ENCODE peak calls at places on chromosomes 6 and 20, in six cellular contexts. S, J, M, P, Q and E are unnamed samples.

GRCh38 chr20:59526242-59527225 is 77.8 kb upstream of the PHACTR3 start:
- DNase-seq in S (peak), M (no peak), J (peak), Q (no peak), P (no peak), E (peak)

GRCh38 chr6:133218831-133219230 is 22.3 kb upstream of the EYA4 start:
- DNase-seq in J (no peak), M (no peak), S (no peak), Q (no peak), P (no peak), E (no peak)

GRCh38 chr20:24773168-24773567 is 175.9 kb upstream of the CST7 start:
- DNase-seq in M (no peak), J (no peak), Q (no peak), P (no peak), S (no peak), E (no peak)

GRCh38 chr20:37697314-37697713 is 3.5 kb downstream of the CTNNBL1 start:
- DNase-seq in J (no peak), P (no peak), M (peak), S (no peak), Q (peak), E (no peak)

GRCh38 chr6:91079939-91080338 is 493.1 kb upstream of the MAP3K7 start:
- DNase-seq in P (no peak), M (no peak), Q (no peak), S (no peak), J (no peak), E (no peak)

GRCh38 chr6:33926451-33926850 is 122.6 kb upstream of the MLN start:
- DNase-seq in M (no peak), S (peak), Q (peak), J (peak), P (peak), E (no peak)

GRCh38 chr6:48957781-48958180 is 505.3 kb downstream of the MMUT start:
- DNase-seq in M (no peak), P (no peak), J (no peak), S (no peak), Q (no peak), E (no peak)

GRCh38 chr6:19530188-19530587 is 307.0 kb upstream of the ID4 start:
- DNase-seq in P (no peak), S (no peak), Q (no peak), J (no peak), M (no peak), E (no peak)

GRCh38 chr6:6724319-6725119 is 136.0 kb downstream of the LY86 start:
- DNase-seq in S (peak), P (peak), Q (peak), M (no peak), J (peak), E (peak)

GRCh38 chr20:45445805-45446562 is 23.6 kb upstream of the WFDC2 start:
- DNase-seq in S (peak), P (peak), M (no peak), Q (no peak), J (peak), E (peak)

GRCh38 chr6:29953001-29953436 is 10.7 kb downstream of the HLA-A start:
- DNase-seq in Q (no peak), S (no peak), P (no peak), M (no peak), J (no peak), E (no peak)

GRCh38 chr20:35854697-35855434 is 83.1 kb downstream of the PHF20 start:
- DNase-seq in S (no peak), Q (no peak), J (no peak), M (no peak), P (no peak), E (no peak)

GRCh38 chr20:25011831-25012241 is 19.3 kb upstream of the APMAP start:
- DNase-seq in Q (no peak), M (no peak), P (no peak), J (no peak), S (no peak), E (no peak)

GRCh38 chr6:148700047-148700712 is 46.6 kb upstream of the UST start:
- DNase-seq in Q (no peak), J (no peak), S (no peak), P (no peak), M (no peak), E (no peak)

GRCh38 chr6:147281895-147282565 is 77.8 kb downstream of the STXBP5 start:
- DNase-seq in J (no peak), Q (no peak), S (no peak), M (no peak), P (no peak), E (no peak)

GRCh38 chr6:148577687-148578488 is 168.9 kb upstream of the UST start:
- DNase-seq in J (peak), S (peak), P (peak), Q (peak), M (peak), E (peak)

GRCh38 chr6:100023798-100024197 is 29.8 kb upstream of the MCHR2 start:
- DNase-seq in S (no peak), P (no peak), Q (no peak), M (no peak), J (no peak), E (no peak)

DNA sequence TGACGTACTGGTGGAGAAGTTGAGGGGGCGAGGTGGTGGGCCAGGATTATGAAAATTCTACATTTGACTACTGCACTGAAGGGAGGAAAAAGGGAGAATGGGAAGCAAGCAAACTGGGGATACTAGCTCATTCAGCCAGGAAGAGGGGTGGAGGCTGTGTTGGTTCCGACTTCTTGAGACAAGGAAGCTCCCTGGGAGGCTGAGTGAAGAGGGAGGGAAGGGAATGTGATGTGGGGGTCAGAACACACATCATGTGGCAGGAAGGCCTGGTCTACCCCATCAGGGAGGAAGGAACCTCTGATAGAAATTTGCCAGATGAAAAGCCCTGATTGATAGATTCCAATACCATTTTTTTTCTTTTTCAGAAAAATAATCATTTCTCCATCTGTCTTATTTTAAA is 28.8 kb upstream of the MCHR2 start:
- DNase-seq in M (no peak), Q (no peak), J (no peak), P (no peak), S (no peak), E (no peak)
- TF ChIP-seq TAF1 in M (no peak), Q (no peak), J (no peak), P (no peak), S (no peak), E (no peak)

GRCh38 chr6:85674604-85675003 is 31.9 kb upstream of the SYNCRIP start:
- DNase-seq in P (no peak), S (no peak), Q (no peak), M (no peak), J (no peak), E (no peak)

GRCh38 chr6:85677243-85677956 is 34.7 kb upstream of the SYNCRIP start:
- DNase-seq in M (no peak), P (no peak), Q (no peak), S (no peak), J (no peak), E (no peak)

GRCh38 chr6:85673198-85674139 is 30.8 kb upstream of the SYNCRIP start:
- DNase-seq in S (peak), M (no peak), P (no peak), J (no peak), Q (no peak), E (no peak)

GRCh38 chr6:85676086-85676729 is 33.5 kb upstream of the SYNCRIP start:
- DNase-seq in M (no peak), S (no peak), J (no peak), P (no peak), Q (no peak), E (no peak)

GRCh38 chr6:85675030-85675819 is 32.5 kb upstream of the SYNCRIP start:
- DNase-seq in M (no peak), S (no peak), J (no peak), P (no peak), Q (no peak), E (no peak)
- TF ChIP-seq TAF1 in M (no peak), S (no peak), J (no peak), P (no peak), Q (no peak), E (no peak)

GRCh38 chr6:31888281-31889258 is 8.9 kb downstream of the EHMT2 start:
- DNase-seq in P (peak), Q (peak), M (peak), J (peak), S (peak), E (no peak)
- TF ChIP-seq TAF1 in P (no peak), Q (no peak), M (no peak), J (no peak), S (no peak), E (no peak)

GRCh38 chr6:13360671-13361540 is 32.6 kb upstream of the TBC1D7 start:
- DNase-seq in P (peak), J (no peak), S (no peak), M (no peak), Q (no peak), E (no peak)

GRCh38 chr6:13359287-13359686 is 30.9 kb upstream of the TBC1D7 start:
- DNase-seq in J (no peak), P (no peak), M (no peak), Q (no peak), S (no peak), E (no peak)

GRCh38 chr6:13365320-13365719 is 37.0 kb upstream of the TBC1D7 start:
- DNase-seq in M (no peak), S (no peak), P (no peak), Q (no peak), J (no peak), E (no peak)

GRCh38 chr6:13364842-13365241 is 36.5 kb upstream of the TBC1D7 start:
- DNase-seq in P (no peak), M (no peak), Q (no peak), J (no peak), S (no peak), E (no peak)

GRCh38 chr6:13362432-13362831 is 34.1 kb upstream of the TBC1D7 start:
- DNase-seq in P (no peak), Q (no peak), M (no peak), S (no peak), J (no peak), E (no peak)
- TF ChIP-seq TAF1 in P (no peak), Q (no peak), M (no peak), S (no peak), J (no peak), E (no peak)

DNA sequence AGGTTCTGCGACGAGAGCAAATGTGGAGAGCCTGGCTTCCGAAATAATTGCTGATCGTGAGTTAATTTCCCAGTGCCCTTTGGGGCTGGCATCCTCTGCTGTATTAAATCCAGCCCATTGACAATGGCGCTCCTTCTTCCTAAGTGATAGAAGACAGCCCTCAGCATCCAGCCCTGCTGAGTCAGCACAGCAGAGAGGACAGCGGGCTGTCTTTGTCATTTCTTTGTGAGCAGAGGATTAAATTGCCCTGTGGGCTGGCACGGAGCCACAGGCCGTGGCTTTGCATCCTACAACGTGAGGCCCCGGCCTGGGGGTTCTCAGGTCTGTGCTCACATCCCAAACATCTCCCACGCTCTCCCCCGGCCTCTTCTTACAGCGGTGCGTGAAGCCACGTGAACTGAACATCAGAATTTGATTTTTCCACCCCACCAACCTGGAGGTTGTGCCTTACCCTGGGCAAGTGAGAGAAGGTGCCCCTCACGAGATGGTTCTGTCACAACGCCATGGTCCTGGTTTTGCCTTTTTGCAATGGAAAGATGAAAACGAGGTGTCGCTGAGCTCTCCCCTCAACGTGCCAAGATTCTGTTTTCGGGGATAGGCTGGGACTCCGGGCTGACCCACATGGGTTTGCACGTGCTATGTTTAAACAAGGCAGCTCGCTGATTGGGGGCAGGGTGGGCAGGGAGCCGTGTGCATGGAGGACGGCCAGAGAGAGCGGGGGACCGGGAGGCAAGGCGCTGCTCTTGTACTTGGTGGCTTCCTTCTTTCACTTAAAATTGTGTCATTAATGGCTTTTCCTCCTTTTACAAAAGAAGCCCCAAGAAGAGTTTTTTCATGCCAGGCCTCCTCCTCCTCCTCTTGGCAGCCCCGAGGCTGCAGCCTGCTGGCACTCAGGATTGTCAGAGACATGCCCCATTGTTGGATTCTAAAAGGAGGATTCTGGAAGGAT is 19.5 kb downstream of the CDH4 start:
- DNase-seq in M (no peak), S (no peak), Q (no peak), P (no peak), J (no peak), E (no peak)
- TF ChIP-seq TAF1 in M (no peak), S (no peak), Q (no peak), P (no peak), J (no peak), E (no peak)

GRCh38 chr6:139152088-139152891 is 17.4 kb downstream of the HECA start:
- DNase-seq in P (no peak), S (no peak), Q (no peak), M (no peak), J (no peak), E (no peak)

GRCh38 chr6:139156102-139156501 is 21.2 kb downstream of the HECA start:
- DNase-seq in M (no peak), J (no peak), Q (no peak), P (no peak), S (no peak), E (no peak)

GRCh38 chr6:139154885-139155547 is 20.1 kb downstream of the HECA start:
- DNase-seq in M (no peak), P (no peak), J (no peak), S (no peak), Q (no peak), E (no peak)

GRCh38 chr6:139152892-139153271 is 18.0 kb downstream of the HECA start:
- DNase-seq in Q (no peak), M (no peak), J (no peak), S (no peak), P (no peak), E (no peak)

DNA sequence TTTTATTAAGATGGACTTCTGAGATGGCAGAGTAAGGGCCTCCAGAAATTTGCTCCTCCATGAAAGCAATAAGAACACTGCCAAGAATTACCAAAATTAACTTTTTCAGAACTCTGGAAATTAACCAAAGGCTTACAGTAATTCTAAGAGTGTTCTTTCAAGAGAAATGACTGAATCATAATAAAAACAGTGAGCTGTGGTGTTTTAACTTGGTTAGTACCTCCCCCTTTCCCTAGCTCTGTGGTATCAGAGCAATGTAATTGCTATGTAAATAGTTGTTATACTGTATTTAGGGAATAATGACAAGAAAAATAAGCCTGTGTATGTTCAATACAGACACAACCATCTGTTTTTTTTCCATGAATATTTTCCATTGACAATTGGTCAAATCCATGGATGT is 19.0 kb downstream of the HECA start:
- DNase-seq in S (no peak), P (no peak), Q (no peak), J (no peak), M (no peak), E (no peak)
- TF ChIP-seq TAF1 in S (no peak), P (no peak), Q (no peak), J (no peak), M (no peak), E (no peak)

DNA sequence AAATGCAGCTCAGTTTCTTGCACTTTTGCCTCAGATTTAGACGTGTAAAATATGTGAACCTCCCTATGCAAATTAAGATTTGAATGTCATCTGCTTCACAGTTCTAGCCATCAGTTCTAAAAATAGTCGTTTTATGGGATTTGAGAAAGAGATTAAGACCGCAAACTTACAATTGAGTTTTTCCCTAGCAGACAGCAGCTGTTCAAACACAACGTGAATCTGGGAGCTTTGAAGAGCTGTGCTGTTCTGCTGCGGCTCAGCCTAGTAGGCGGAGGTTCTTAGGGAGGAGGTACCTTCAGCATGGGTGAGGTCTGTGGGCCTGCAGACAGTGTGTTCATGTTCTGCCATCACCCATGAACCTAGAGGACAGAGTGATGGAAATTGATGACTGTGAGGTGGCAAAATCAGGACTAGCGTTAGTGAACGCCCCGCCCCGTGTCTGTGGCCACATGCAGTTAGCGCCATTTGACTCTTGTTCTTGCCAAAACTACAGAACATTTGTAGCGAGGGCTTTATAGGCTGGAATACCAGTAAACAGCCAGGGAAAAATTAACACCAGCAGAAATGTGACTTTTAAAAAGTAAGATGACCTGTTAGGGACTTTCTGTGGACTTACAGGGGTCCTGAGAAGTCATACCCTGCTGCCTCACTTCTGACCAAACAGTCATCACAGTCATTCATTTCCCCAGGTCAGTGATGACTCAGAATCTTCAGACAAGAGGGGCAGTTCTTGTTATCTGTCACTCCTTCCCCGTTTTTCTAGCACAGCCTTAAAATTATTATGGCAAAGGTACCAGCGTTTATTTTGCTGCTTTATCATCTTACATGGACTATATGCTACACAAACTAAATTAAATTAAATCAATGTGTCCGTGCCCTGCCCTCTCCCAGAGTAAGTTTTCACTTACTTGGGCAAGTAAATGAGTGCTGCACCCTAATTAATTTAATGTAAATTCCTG is 84.3 kb upstream of the TMEM181 start:
- DNase-seq in M (peak), S (no peak), Q (peak), P (peak), J (no peak), E (no peak)
- TF ChIP-seq TAF1 in M (peak), S (no peak), Q (no peak), P (no peak), J (no peak), E (no peak)

DNA sequence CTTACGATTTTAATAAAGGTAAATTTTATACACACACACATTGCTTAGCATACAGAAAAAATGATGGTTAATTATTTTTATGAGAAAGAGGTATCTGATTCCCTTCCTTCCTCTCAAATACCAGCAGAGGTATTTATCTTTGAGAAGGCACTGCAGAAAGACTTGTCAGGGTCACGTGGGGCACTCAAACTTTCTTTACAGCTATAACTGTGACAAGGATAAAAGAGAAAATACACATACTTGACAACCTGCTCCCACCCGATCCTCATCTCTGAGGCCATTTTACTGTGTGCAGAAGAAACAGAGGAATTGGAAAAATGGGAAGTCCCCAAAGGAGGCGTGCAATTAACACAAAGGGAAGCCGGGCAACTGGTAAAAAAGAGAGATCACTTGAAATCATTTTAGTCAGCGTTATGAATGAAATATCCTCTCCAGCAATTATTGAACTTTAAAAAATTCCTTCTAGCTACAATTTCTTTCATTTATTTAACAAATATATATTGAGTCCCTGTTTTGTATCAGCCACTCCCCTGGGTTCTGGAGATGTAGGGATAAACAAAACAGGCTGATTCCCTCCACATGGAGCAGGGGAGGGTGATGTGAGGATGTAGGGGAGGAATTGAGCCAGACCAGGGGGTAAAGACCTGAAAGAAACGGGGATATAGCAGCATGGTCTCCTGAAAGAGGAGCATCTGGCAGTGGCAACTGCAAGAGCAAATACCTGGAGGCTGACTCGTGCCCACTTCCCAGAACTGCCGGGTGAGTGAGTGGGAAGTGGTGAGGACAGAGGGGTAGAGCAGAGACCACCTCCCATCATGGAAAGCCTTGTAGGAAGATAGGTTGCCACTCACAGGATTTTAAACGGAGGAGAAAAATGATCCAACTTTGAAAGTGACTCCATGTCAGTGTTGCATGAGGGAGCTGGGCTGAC is 510.3 kb downstream of the KIF16B start:
- DNase-seq in P (no peak), M (no peak), Q (no peak), S (no peak), J (peak), E (no peak)
- TF ChIP-seq TAF1 in P (no peak), M (no peak), Q (no peak), S (no peak), J (no peak), E (no peak)